ENCODE peak calls at places on chromosome 22, in five cellular contexts. One of them, this sample, is unnamed.

GRCh38 chr22:20805972-20806471 is 32.1 kb downstream of the SERPIND1 start:
- DNase-seq in psoas muscle: no peak
- DNase-seq in GM23338: no peak
- DNase-seq in ovary: no peak
- DNase-seq in astrocyte of the spinal cord: no peak
- DNase-seq in this sample: no peak

GRCh38 chr22:41140365-41140957 is 48.1 kb downstream of the EP300 start:
- DNase-seq in psoas muscle: no peak
- DNase-seq in GM23338: no peak
- DNase-seq in ovary: no peak
- DNase-seq in astrocyte of the spinal cord: no peak
- DNase-seq in this sample: no peak

GRCh38 chr22:39448205-39449054 is 8.4 kb upstream of the MGAT3 start:
- DNase-seq in psoas muscle: no peak
- DNase-seq in GM23338: no peak
- DNase-seq in ovary: no peak
- DNase-seq in astrocyte of the spinal cord: no peak
- DNase-seq in this sample: no peak

GRCh38 chr22:49457146-49457545 is 370.5 kb downstream of the BRD1 start:
- DNase-seq in psoas muscle: no peak
- DNase-seq in GM23338: no peak
- DNase-seq in ovary: no peak
- DNase-seq in astrocyte of the spinal cord: no peak
- DNase-seq in this sample: no peak

GRCh38 chr22:40118979-40119378 is 58.7 kb upstream of the TNRC6B start:
- DNase-seq in psoas muscle: no peak
- DNase-seq in GM23338: no peak
- DNase-seq in ovary: no peak
- DNase-seq in astrocyte of the spinal cord: no peak
- DNase-seq in this sample: no peak

GRCh38 chr22:37752189-37753061 is 55.3 kb upstream of the GCAT start:
- DNase-seq in psoas muscle: peak
- DNase-seq in GM23338: no peak
- DNase-seq in ovary: peak
- DNase-seq in astrocyte of the spinal cord: peak
- DNase-seq in this sample: peak

GRCh38 chr22:39688186-39688768 is 117.7 kb downstream of the CACNA1I start:
- DNase-seq in psoas muscle: no peak
- DNase-seq in GM23338: no peak
- DNase-seq in ovary: no peak
- DNase-seq in astrocyte of the spinal cord: no peak
- DNase-seq in this sample: no peak

GRCh38 chr22:35892192-35892591 is 136.4 kb downstream of the RBFOX2 start:
- DNase-seq in psoas muscle: no peak
- DNase-seq in GM23338: no peak
- DNase-seq in ovary: peak
- DNase-seq in astrocyte of the spinal cord: peak
- DNase-seq in this sample: no peak

GRCh38 chr22:19291580-19292261 is at the start of gene CLTCL1:
- DNase-seq in psoas muscle: peak
- DNase-seq in GM23338: peak
- DNase-seq in ovary: peak
- DNase-seq in astrocyte of the spinal cord: peak
- DNase-seq in this sample: no peak

GRCh38 chr22:39348909-39349505 is 784 bp upstream of the SYNGR1 start:
- DNase-seq in psoas muscle: no peak
- DNase-seq in GM23338: no peak
- DNase-seq in ovary: peak
- DNase-seq in astrocyte of the spinal cord: no peak
- DNase-seq in this sample: no peak

GRCh38 chr22:50486561-50487289 is at the start of gene MIOX:
- DNase-seq in psoas muscle: no peak
- DNase-seq in GM23338: no peak
- DNase-seq in ovary: no peak
- DNase-seq in astrocyte of the spinal cord: no peak
- DNase-seq in this sample: no peak

DNA sequence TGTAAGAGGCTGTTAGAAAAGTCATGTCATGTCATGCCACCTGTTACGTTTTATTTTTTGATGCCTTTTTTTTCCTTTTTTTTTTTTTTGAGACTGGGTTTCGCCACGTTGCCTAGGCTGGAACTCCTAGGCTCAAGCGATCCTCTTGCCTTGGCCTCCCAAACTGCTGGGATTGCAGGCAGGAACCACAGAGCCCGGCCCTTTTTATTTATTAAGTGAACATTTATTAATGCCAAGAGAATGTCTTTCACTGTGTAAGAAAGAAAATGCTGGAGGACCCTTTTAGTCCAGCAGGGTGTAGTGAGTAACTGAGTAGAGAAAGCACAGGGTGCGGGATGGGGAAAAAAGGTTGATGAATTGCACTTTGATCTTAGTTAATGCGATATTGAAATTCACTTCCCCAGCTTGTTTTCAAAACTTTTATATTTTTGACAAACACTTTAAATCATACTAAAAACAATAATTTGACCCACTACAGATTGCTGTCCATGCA is 2.3 kb upstream of the XBP1 start:
- DNase-seq in psoas muscle: no peak
- DNase-seq in GM23338: no peak
- DNase-seq in ovary: no peak
- DNase-seq in astrocyte of the spinal cord: no peak
- DNase-seq in this sample: no peak
- H3K4me3 ChIP-seq in psoas muscle: no peak
- H3K4me3 ChIP-seq in GM23338: no peak
- H3K4me3 ChIP-seq in ovary: no peak
- H3K4me3 ChIP-seq in astrocyte of the spinal cord: no peak
- H3K4me3 ChIP-seq in this sample: peak

DNA sequence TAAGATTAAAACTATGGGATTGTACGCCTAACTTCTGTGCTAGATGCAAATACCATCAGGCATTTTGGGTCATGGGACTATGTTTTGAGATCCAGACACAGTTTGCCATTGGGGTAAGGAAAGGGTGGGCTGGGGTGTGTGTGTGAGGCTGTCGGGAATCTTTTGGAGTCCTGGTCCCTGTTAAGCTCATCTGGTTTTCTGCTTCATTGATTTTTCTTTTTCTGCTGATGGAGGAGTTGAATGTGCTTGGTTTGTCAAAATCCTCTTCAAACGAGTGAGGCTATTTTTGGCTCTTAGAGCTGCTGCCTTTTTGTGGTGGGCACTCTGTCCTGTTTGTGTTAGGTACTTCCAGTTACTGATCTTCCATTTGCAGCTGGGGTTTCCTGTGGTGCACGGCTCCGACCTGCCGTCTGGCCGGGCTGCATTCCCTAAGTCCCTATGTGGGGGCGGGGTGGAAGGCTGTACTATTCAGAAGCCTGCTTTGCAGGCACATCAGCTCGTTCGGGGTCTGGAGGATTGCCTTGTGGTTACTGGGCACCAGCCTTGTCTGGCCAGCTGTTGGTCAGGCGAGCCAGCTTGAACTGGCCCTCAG is 2.9 kb downstream of the BCR start:
- DNase-seq in psoas muscle: peak
- DNase-seq in GM23338: peak
- DNase-seq in ovary: peak
- DNase-seq in astrocyte of the spinal cord: peak
- DNase-seq in this sample: no peak
- H3K4me3 ChIP-seq in psoas muscle: peak
- H3K4me3 ChIP-seq in GM23338: peak
- H3K4me3 ChIP-seq in ovary: peak
- H3K4me3 ChIP-seq in astrocyte of the spinal cord: peak
- H3K4me3 ChIP-seq in this sample: peak

DNA sequence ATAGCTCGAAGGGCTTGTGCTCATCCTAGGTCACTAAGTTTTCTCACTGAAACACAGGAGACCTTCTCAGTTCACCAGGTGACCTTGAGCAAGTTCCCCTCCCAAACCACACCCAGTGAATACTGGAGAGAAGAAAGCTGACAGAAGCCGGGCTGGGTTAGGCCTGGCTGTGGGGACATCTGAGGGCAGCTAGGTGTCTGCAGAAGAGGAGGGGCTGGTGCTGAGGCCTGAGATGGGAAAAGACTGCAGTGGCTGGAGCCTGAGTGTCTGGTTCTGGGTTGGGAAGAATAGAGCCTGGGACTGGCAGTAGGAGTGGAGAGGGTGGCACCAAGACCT is 602 bp upstream of the INPP5J start:
- DNase-seq in psoas muscle: no peak
- DNase-seq in GM23338: no peak
- DNase-seq in ovary: no peak
- DNase-seq in astrocyte of the spinal cord: no peak
- DNase-seq in this sample: no peak
- H3K4me3 ChIP-seq in psoas muscle: no peak
- H3K4me3 ChIP-seq in GM23338: no peak
- H3K4me3 ChIP-seq in ovary: no peak
- H3K4me3 ChIP-seq in astrocyte of the spinal cord: no peak
- H3K4me3 ChIP-seq in this sample: peak

DNA sequence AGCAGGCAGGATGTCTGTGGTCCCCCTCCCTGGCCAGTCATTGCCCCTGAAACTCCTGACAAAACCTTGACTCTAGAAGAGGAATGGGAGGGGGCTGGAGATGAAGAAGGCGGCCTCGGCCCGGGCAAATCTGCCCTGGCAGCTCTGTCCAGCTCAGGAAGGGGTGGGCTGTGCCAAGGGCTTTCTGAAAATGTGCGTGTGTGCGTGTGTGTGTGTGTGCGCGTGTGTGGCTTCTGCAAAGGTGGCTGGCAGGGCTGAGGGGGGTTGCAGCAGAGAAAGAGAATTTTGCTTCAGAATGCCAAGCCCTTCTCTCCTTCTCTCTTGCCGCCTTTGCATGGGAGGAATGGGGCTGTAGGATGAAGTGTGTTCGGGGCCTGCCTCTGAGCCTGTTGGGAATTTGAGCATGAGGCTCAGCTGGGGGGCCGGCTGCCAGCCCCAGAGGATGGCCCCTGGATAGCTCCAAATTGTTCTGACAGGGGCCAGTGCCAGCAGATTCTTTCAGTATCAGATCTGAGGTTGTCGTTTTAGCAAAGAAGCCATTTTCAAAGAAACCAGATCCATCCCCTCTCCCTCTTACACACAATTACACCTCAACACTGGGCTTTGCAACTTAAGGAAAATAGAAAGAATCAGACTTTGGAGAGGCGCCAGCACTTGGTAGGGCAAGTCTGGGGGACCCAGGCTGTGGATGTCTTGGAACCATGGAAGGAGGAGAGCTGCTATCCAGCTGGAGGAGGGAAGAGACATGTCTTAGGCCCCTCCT is 3.5 kb downstream of the TIMP3 start:
- DNase-seq in psoas muscle: no peak
- DNase-seq in GM23338: no peak
- DNase-seq in ovary: no peak
- DNase-seq in astrocyte of the spinal cord: no peak
- DNase-seq in this sample: no peak
- H3K4me3 ChIP-seq in psoas muscle: peak
- H3K4me3 ChIP-seq in GM23338: no peak
- H3K4me3 ChIP-seq in ovary: peak
- H3K4me3 ChIP-seq in astrocyte of the spinal cord: peak
- H3K4me3 ChIP-seq in this sample: peak

GRCh38 chr22:26608129-26608528 is 9.7 kb downstream of the CRYBB1 start:
- DNase-seq in psoas muscle: no peak
- DNase-seq in GM23338: no peak
- DNase-seq in ovary: no peak
- DNase-seq in astrocyte of the spinal cord: peak
- DNase-seq in this sample: no peak
- H3K4me3 ChIP-seq in psoas muscle: no peak
- H3K4me3 ChIP-seq in GM23338: peak
- H3K4me3 ChIP-seq in ovary: no peak
- H3K4me3 ChIP-seq in astrocyte of the spinal cord: no peak
- H3K4me3 ChIP-seq in this sample: no peak

DNA sequence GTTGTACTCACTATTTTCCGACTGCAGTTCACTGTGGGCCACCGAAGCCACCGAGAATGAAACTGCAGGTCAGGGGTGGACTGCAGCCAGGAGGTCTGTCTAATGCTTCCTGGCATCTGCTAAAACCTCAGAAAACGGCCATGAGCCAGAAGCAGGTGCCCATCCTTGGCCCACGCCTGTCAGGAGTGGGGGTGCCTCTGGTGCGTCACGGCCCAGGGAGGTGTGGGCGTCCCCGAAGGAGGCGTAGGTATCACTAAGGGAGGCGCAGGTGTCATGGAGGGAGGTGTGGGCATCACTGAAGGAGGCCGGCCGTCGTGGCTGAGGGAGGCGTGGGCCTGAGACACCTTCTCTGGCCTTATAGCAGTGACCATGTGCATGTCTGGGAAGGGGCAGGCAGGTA is 456.2 kb downstream of the TBC1D22A start:
- DNase-seq in psoas muscle: no peak
- DNase-seq in GM23338: no peak
- DNase-seq in ovary: no peak
- DNase-seq in astrocyte of the spinal cord: no peak
- DNase-seq in this sample: peak
- H3K4me3 ChIP-seq in psoas muscle: no peak
- H3K4me3 ChIP-seq in GM23338: no peak
- H3K4me3 ChIP-seq in ovary: no peak
- H3K4me3 ChIP-seq in astrocyte of the spinal cord: no peak
- H3K4me3 ChIP-seq in this sample: no peak

DNA sequence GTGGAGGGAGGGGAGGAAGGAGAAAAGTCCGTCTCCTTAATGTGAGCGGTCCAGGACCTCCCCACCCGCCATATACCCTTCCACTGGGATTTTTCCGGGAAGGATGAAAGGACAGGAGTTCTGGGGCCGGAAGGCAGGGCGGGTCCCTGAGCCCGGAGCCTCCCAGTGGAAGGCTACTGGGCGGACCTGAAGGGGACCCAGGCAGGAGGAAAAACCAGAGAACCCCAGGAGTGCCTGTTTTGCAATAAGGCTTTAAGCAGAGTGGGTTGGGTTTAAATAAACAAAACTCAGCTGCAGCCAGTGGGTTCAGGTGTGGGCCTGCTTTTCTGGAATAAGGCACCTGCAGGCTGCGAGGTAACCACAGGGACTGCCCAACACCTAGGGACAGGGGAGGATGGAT is 1.7 kb upstream of the CELSR1 start:
- DNase-seq in psoas muscle: no peak
- DNase-seq in GM23338: no peak
- DNase-seq in ovary: no peak
- DNase-seq in astrocyte of the spinal cord: no peak
- DNase-seq in this sample: no peak
- H3K4me3 ChIP-seq in psoas muscle: no peak
- H3K4me3 ChIP-seq in GM23338: peak
- H3K4me3 ChIP-seq in ovary: no peak
- H3K4me3 ChIP-seq in astrocyte of the spinal cord: peak
- H3K4me3 ChIP-seq in this sample: no peak

DNA sequence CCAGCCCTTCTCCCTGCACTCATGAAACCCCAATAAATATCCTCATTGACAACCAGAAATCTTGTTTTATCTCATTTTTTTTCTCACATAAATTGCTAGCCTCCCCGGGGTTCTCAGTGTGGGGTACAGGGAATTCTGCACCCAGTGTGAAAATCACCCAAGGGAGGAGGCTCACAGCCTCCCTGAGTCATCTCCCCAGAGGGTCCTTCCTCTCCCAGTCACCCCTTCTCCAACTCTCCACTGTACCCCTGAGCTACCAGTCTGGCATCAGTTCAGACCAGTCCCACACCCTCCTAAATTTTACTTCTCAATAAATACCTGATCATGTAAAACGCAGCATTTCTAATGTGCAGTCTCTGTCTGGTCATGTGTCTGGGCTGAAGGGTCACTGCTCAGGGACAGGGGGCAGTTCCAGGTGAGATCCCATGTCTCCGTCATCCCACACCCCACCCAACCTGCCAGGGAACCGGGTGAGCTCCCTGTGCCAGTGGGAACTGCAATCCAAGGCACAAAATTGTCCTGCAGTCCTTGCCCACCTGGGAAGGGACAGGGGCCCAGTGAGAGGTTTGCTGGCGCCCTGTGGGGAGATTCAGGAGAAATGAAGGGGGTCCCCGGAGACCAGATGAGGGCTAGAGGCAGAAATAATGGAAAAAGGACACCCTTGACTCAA is 8.3 kb downstream of the IGLL5 start:
- DNase-seq in psoas muscle: no peak
- DNase-seq in GM23338: no peak
- DNase-seq in ovary: no peak
- DNase-seq in astrocyte of the spinal cord: no peak
- DNase-seq in this sample: no peak
- H3K4me3 ChIP-seq in psoas muscle: no peak
- H3K4me3 ChIP-seq in GM23338: no peak
- H3K4me3 ChIP-seq in ovary: no peak
- H3K4me3 ChIP-seq in astrocyte of the spinal cord: no peak
- H3K4me3 ChIP-seq in this sample: no peak